ENCODE peak calls at places on chromosomes 3 and 15, in five cellular contexts. Q is astrocyte of the cerebellum, M is activated B cell treated with CpG ODN at 0.5 μM for 24 hours, G is endodermal cell, P is neural crest cell. X is an unnamed sample.

GRCh38 chr15:75153084-75153483 is 48.6 kb upstream of the C15orf39 start:
- DNase-seq in Q (no peak), M (no peak), G (no peak), P (no peak), X (no peak)

GRCh38 chr3:33954956-33955355 is 156.5 kb downstream of the PDCD6IP start:
- DNase-seq in Q (no peak), M (no peak), G (peak), P (no peak), X (no peak)

GRCh38 chr15:63872759-63873510 is 39.2 kb upstream of the HERC1 start:
- DNase-seq in Q (no peak), M (no peak), G (no peak), P (no peak), X (no peak)

GRCh38 chr3:151169700-151170224 is 33.3 kb downstream of the GPR171 start:
- DNase-seq in Q (no peak), M (peak), G (no peak), P (no peak), X (no peak)

GRCh38 chr15:42079401-42079908 is 14.9 kb downstream of the PLA2G4D start:
- DNase-seq in Q (no peak), M (no peak), G (no peak), P (no peak), X (no peak)

GRCh38 chr3:171690291-171690690 is 120.0 kb downstream of the PLD1 start:
- DNase-seq in Q (no peak), M (no peak), G (no peak), P (no peak), X (no peak)

GRCh38 chr3:157464283-157464682 is 27.6 kb downstream of the PTX3 start:
- DNase-seq in Q (no peak), M (no peak), G (no peak), P (no peak), X (no peak)

GRCh38 chr3:72617420-72618024 is 230.7 kb downstream of the SHQ1 start:
- DNase-seq in Q (no peak), M (no peak), G (no peak), P (no peak), X (no peak)

GRCh38 chr3:39812537-39812936 is 3.1 kb downstream of the MYRIP start:
- DNase-seq in Q (no peak), M (no peak), G (peak), P (no peak), X (no peak)

GRCh38 chr3:177589921-177590336 is 392.6 kb upstream of the TBL1XR1 start:
- DNase-seq in Q (peak), M (no peak), G (no peak), P (no peak), X (no peak)

GRCh38 chr15:51121118-51121517 is 26.4 kb upstream of the TNFAIP8L3 start:
- DNase-seq in Q (peak), M (no peak), G (no peak), P (no peak), X (no peak)
- TF ChIP-seq CTCF in Q (no peak), M (no peak), G (no peak), P (no peak), X (no peak)

GRCh38 chr3:61154788-61155187 is 96.5 kb downstream of the FHIT start:
- DNase-seq in Q (no peak), M (no peak), G (no peak), P (no peak), X (no peak)

GRCh38 chr3:61157414-61157813 is 93.8 kb downstream of the FHIT start:
- DNase-seq in Q (no peak), M (no peak), G (no peak), P (no peak), X (no peak)

GRCh38 chr3:61155701-61156292 is 95.5 kb downstream of the FHIT start:
- DNase-seq in Q (no peak), M (no peak), G (no peak), P (no peak), X (no peak)

GRCh38 chr3:61158152-61158551 is 93.1 kb downstream of the FHIT start:
- DNase-seq in Q (no peak), M (no peak), G (no peak), P (no peak), X (no peak)

GRCh38 chr3:61158676-61159075 is 92.6 kb downstream of the FHIT start:
- DNase-seq in Q (no peak), M (no peak), G (no peak), P (no peak), X (no peak)
- TF ChIP-seq CTCF in Q (no peak), M (no peak), G (no peak), P (no peak), X (no peak)

GRCh38 chr3:125166581-125166980 is 46.0 kb downstream of the SLC12A8 start:
- DNase-seq in Q (no peak), M (no peak), G (no peak), P (no peak), X (no peak)

GRCh38 chr3:125163739-125164601 is 48.6 kb downstream of the SLC12A8 start:
- DNase-seq in Q (no peak), M (no peak), G (peak), P (no peak), X (no peak)

GRCh38 chr3:125165948-125166553 is 46.5 kb downstream of the SLC12A8 start:
- DNase-seq in Q (no peak), M (no peak), G (peak), P (no peak), X (no peak)

GRCh38 chr3:125168711-125169410 is 43.7 kb downstream of the SLC12A8 start:
- DNase-seq in Q (no peak), M (no peak), G (peak), P (no peak), X (no peak)

GRCh38 chr3:125165189-125165947 is 47.2 kb downstream of the SLC12A8 start:
- DNase-seq in Q (no peak), M (no peak), G (peak), P (peak), X (no peak)
- TF ChIP-seq CTCF in Q (peak), M (no peak), G (peak), P (peak), X (no peak)

GRCh38 chr3:105906345-105906744 is 37.5 kb upstream of the CBLB start:
- DNase-seq in Q (no peak), M (no peak), G (no peak), P (no peak), X (no peak)

GRCh38 chr3:105904683-105905320 is 36.0 kb upstream of the CBLB start:
- DNase-seq in Q (no peak), M (no peak), G (no peak), P (no peak), X (no peak)

GRCh38 chr3:105905328-105905727 is 36.5 kb upstream of the CBLB start:
- DNase-seq in Q (no peak), M (no peak), G (no peak), P (no peak), X (no peak)

GRCh38 chr3:105906834-105907233 is 38.0 kb upstream of the CBLB start:
- DNase-seq in Q (no peak), M (no peak), G (no peak), P (no peak), X (no peak)

GRCh38 chr3:105907790-105908189 is 39.0 kb upstream of the CBLB start:
- DNase-seq in Q (no peak), M (no peak), G (no peak), P (no peak), X (no peak)
- TF ChIP-seq CTCF in Q (no peak), M (no peak), G (no peak), P (no peak), X (no peak)

GRCh38 chr3:56260262-56260661 is 208.0 kb downstream of the ERC2 start:
- DNase-seq in Q (no peak), M (no peak), G (peak), P (no peak), X (no peak)
- TF ChIP-seq CTCF in Q (no peak), M (no peak), G (peak), P (no peak), X (no peak)

DNA sequence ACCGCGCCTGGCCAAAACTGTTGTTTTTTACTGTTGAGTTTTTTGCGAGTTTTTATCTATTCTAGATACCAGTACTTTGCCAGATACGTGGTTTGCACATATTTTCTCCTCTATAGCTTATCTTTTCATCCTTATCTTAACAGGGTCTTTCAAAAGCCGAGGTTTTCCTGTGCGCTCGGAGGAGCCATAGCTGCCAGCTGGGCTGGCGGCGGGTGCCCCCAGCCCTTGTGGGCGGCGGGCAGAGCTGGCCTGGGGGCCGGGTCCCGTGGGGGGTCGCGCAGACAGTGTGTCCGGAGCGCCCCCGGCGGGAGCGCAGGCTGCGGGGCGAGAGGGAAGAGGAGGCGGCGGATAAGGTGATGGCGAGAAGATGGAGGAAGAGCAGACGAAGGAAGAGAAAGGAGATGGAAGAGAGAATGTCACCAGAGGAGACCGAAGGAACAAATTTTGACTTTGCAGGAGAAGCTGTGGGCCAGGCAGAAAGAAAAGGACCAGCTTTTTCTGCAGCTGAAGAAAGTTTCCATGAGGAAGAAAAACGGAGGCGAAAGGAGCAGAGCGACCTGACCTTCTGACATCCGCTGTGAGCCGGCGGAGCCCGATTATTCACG is 11.0 kb upstream of the EIF4A2 start:
- DNase-seq in Q (no peak), M (no peak), G (peak), P (no peak), X (peak)
- TF ChIP-seq CTCF in Q (no peak), M (no peak), G (no peak), P (no peak), X (no peak)